ENCODE peak calls at places on chromosome 9, in six cellular contexts. Z is globus pallidus; I is H9; H is activated effector memory CD4-positive, alpha-beta T cell treated with Interleukin-2 at 50 U/mL for 16 hours; V is RCC 7860; F is stimulated activated CD8-positive, alpha-beta memory T cell treated with anti-CD3 and anti-CD28 coated beads, Interleukin-4, amount 100 ng/mL, for 24 hours. U is an unnamed sample.

GRCh38 chr9:106771618-106772017 is 91.3 kb upstream of the ZNF462 start:
- DNase-seq in Z (no peak), I (no peak), H (no peak), V (no peak), F (no peak), U (no peak)

GRCh38 chr9:93422987-93423386 is 28.5 kb upstream of the FAM120A start:
- DNase-seq in Z (no peak), I (no peak), H (no peak), V (no peak), F (no peak), U (no peak)

GRCh38 chr9:124698265-124698664 is 72.8 kb downstream of the NR6A1 start:
- DNase-seq in Z (no peak), I (no peak), H (no peak), V (peak; percentile 89), F (no peak), U (no peak)

GRCh38 chr9:96651626-96652025 is 3.5 kb downstream of the PRXL2C start:
- DNase-seq in Z (no peak), I (no peak), H (no peak), V (peak; percentile 37), F (no peak), U (peak; percentile 11)

GRCh38 chr9:71767421-71768321 is 642 bp downstream of the CEMIP2 start:
- DNase-seq in Z (no peak), I (no peak), H (no peak), V (peak; percentile 6), F (no peak), U (peak; percentile 43)

GRCh38 chr9:124258765-124259272 is 1.1 kb downstream of the NEK6 start:
- DNase-seq in Z (no peak), I (peak; percentile 55), H (no peak), V (no peak), F (no peak), U (peak; percentile 22)

GRCh38 chr9:120708526-120709224 is 5.6 kb downstream of the MEGF9 start:
- DNase-seq in Z (no peak), I (no peak), H (no peak), V (no peak), F (no peak), U (no peak)

GRCh38 chr9:112176410-112177010 is 1.4 kb upstream of the SUSD1 start:
- DNase-seq in Z (no peak), I (no peak), H (peak; percentile 27), V (no peak), F (no peak), U (no peak)

GRCh38 chr9:137828527-137829259 is 48.9 kb upstream of the CACNA1B start:
- DNase-seq in Z (no peak), I (peak; percentile 77), H (no peak), V (no peak), F (no peak), U (peak; percentile 22)

GRCh38 chr9:33785914-33786313 is 9.4 kb upstream of the PRSS3 start:
- DNase-seq in Z (no peak), I (no peak), H (no peak), V (no peak), F (no peak), U (peak; percentile 27)

GRCh38 chr9:110850401-110851135 is 182.0 kb downstream of the MUSK start:
- DNase-seq in Z (no peak), I (no peak), H (no peak), V (no peak), F (no peak), U (no peak)

GRCh38 chr9:98986866-98987653 is 43.4 kb downstream of the COL15A1 start:
- DNase-seq in Z (no peak), I (peak; percentile 10), H (no peak), V (no peak), F (no peak), U (no peak)

GRCh38 chr9:114206221-114206760 is 51.0 kb downstream of the COL27A1 start:
- DNase-seq in Z (no peak), I (no peak), H (no peak), V (no peak), F (no peak), U (no peak)

GRCh38 chr9:98523231-98523901 is 185.4 kb downstream of the GABBR2 start:
- DNase-seq in Z (no peak), I (peak; percentile 53), H (no peak), V (no peak), F (no peak), U (no peak)

GRCh38 chr9:91898451-91899433 is 51.3 kb downstream of the ROR2 start:
- DNase-seq in Z (no peak), I (no peak), H (no peak), V (peak; percentile 34), F (no peak), U (no peak)

GRCh38 chr9:90645721-90646120 is 3.1 kb upstream of the DIRAS2 start:
- DNase-seq in Z (no peak), I (no peak), H (no peak), V (no peak), F (no peak), U (no peak)

GRCh38 chr9:127158995-127159801 is 36.8 kb upstream of the ANGPTL2 start:
- DNase-seq in Z (peak; percentile 81), I (peak; percentile 60), H (no peak), V (peak; percentile 86), F (no peak), U (peak; percentile 78)

GRCh38 chr9:93911871-93912554 is 43.1 kb downstream of the BARX1 start:
- DNase-seq in Z (no peak), I (peak; percentile 49), H (no peak), V (no peak), F (no peak), U (no peak)

GRCh38 chr9:105187781-105188180 is 56.7 kb upstream of the SLC44A1 start:
- DNase-seq in Z (no peak), I (no peak), H (no peak), V (peak; percentile 42), F (no peak), U (no peak)

GRCh38 chr9:35110327-35110758 is 5.3 kb downstream of the ATOSB start:
- DNase-seq in Z (peak; percentile 84), I (no peak), H (no peak), V (peak; percentile 44), F (no peak), U (no peak)

U was measured in cerebellar cortex.